ENCODE peak calls at places on chromosome 1, in nine cellular contexts. One of them, this sample, is unnamed.

GRCh38 chr1:2355408-2356261 is 35.7 kb downstream of the MORN1 start:
- DNase-seq in OCI-LY7: no peak
- DNase-seq in left ventricle myocardium inferior: no peak
- DNase-seq in lower lobe of right lung: peak; percentile 37
- DNase-seq in brain microvascular endothelial cell: no peak
- DNase-seq in tibial artery: peak; percentile 65
- DNase-seq in heart right ventricle: no peak
- DNase-seq in A549: no peak
- DNase-seq in breast epithelium: no peak
- DNase-seq in this sample: peak; percentile 65

GRCh38 chr1:152185544-152186391 is 26.7 kb upstream of the RPTN start:
- DNase-seq in breast epithelium: no peak
- DNase-seq in lower lobe of right lung: no peak
- DNase-seq in brain microvascular endothelial cell: peak; percentile 75
- DNase-seq in OCI-LY7: peak; percentile 58
- DNase-seq in tibial artery: no peak
- DNase-seq in left ventricle myocardium inferior: no peak
- DNase-seq in heart right ventricle: peak; percentile 28
- DNase-seq in A549: peak; percentile 82
- DNase-seq in this sample: no peak

GRCh38 chr1:21560916-21561638 is 51.9 kb downstream of the ALPL start:
- DNase-seq in A549: no peak
- DNase-seq in tibial artery: no peak
- DNase-seq in breast epithelium: no peak
- DNase-seq in brain microvascular endothelial cell: no peak
- DNase-seq in OCI-LY7: no peak
- DNase-seq in left ventricle myocardium inferior: no peak
- DNase-seq in lower lobe of right lung: no peak
- DNase-seq in heart right ventricle: no peak
- DNase-seq in this sample: peak; percentile 17

GRCh38 chr1:70627910-70628309 is 216.8 kb downstream of the CTH start:
- DNase-seq in tibial artery: no peak
- DNase-seq in heart right ventricle: no peak
- DNase-seq in breast epithelium: no peak
- DNase-seq in brain microvascular endothelial cell: no peak
- DNase-seq in A549: peak; percentile 1
- DNase-seq in OCI-LY7: peak; percentile 14
- DNase-seq in left ventricle myocardium inferior: no peak
- DNase-seq in lower lobe of right lung: no peak
- DNase-seq in this sample: no peak

GRCh38 chr1:201517631-201518030 is 10.7 kb upstream of the CSRP1 start:
- DNase-seq in breast epithelium: no peak
- DNase-seq in OCI-LY7: no peak
- DNase-seq in lower lobe of right lung: no peak
- DNase-seq in heart right ventricle: no peak
- DNase-seq in brain microvascular endothelial cell: no peak
- DNase-seq in tibial artery: peak; percentile 17
- DNase-seq in left ventricle myocardium inferior: no peak
- DNase-seq in A549: no peak
- DNase-seq in this sample: no peak

GRCh38 chr1:242623118-242623517 is 98.6 kb upstream of the PLD5 start:
- DNase-seq in left ventricle myocardium inferior: no peak
- DNase-seq in A549: no peak
- DNase-seq in lower lobe of right lung: no peak
- DNase-seq in tibial artery: no peak
- DNase-seq in brain microvascular endothelial cell: no peak
- DNase-seq in breast epithelium: no peak
- DNase-seq in heart right ventricle: no peak
- DNase-seq in OCI-LY7: no peak
- DNase-seq in this sample: no peak

GRCh38 chr1:1614954-1615255 is 395 bp upstream of the MIB2 start:
- DNase-seq in heart right ventricle: no peak
- DNase-seq in breast epithelium: no peak
- DNase-seq in brain microvascular endothelial cell: no peak
- DNase-seq in lower lobe of right lung: no peak
- DNase-seq in left ventricle myocardium inferior: no peak
- DNase-seq in A549: no peak
- DNase-seq in OCI-LY7: no peak
- DNase-seq in tibial artery: no peak
- DNase-seq in this sample: no peak

GRCh38 chr1:184860535-184860934 is 105.9 kb upstream of the EDEM3 start:
- DNase-seq in breast epithelium: no peak
- DNase-seq in heart right ventricle: no peak
- DNase-seq in OCI-LY7: no peak
- DNase-seq in lower lobe of right lung: no peak
- DNase-seq in tibial artery: no peak
- DNase-seq in A549: no peak
- DNase-seq in left ventricle myocardium inferior: no peak
- DNase-seq in brain microvascular endothelial cell: no peak
- DNase-seq in this sample: no peak

GRCh38 chr1:192756314-192756713 is 52.5 kb upstream of the RGS2 start:
- DNase-seq in heart right ventricle: no peak
- DNase-seq in left ventricle myocardium inferior: no peak
- DNase-seq in lower lobe of right lung: no peak
- DNase-seq in OCI-LY7: peak; percentile 19
- DNase-seq in brain microvascular endothelial cell: no peak
- DNase-seq in A549: no peak
- DNase-seq in tibial artery: no peak
- DNase-seq in breast epithelium: no peak
- DNase-seq in this sample: no peak

GRCh38 chr1:198636391-198636790 is 2.4 kb upstream of the PTPRC start:
- DNase-seq in breast epithelium: no peak
- DNase-seq in brain microvascular endothelial cell: no peak
- DNase-seq in tibial artery: no peak
- DNase-seq in OCI-LY7: no peak
- DNase-seq in lower lobe of right lung: no peak
- DNase-seq in left ventricle myocardium inferior: no peak
- DNase-seq in heart right ventricle: no peak
- DNase-seq in A549: no peak
- DNase-seq in this sample: no peak

GRCh38 chr1:41282679-41283317 is 40.7 kb upstream of the SCMH1 start:
- DNase-seq in left ventricle myocardium inferior: no peak
- DNase-seq in heart right ventricle: peak; percentile 27
- DNase-seq in brain microvascular endothelial cell: peak; percentile 20
- DNase-seq in OCI-LY7: peak; percentile 19
- DNase-seq in lower lobe of right lung: no peak
- DNase-seq in breast epithelium: no peak
- DNase-seq in tibial artery: no peak
- DNase-seq in A549: peak; percentile 20
- DNase-seq in this sample: peak; percentile 80

GRCh38 chr1:177228721-177229088 is 57.9 kb downstream of the BRINP2 start:
- DNase-seq in lower lobe of right lung: no peak
- DNase-seq in heart right ventricle: no peak
- DNase-seq in brain microvascular endothelial cell: no peak
- DNase-seq in left ventricle myocardium inferior: no peak
- DNase-seq in A549: peak; percentile 57
- DNase-seq in breast epithelium: no peak
- DNase-seq in OCI-LY7: no peak
- DNase-seq in tibial artery: no peak
- DNase-seq in this sample: no peak

GRCh38 chr1:2360588-2361364 is 30.6 kb downstream of the MORN1 start:
- DNase-seq in tibial artery: no peak
- DNase-seq in brain microvascular endothelial cell: no peak
- DNase-seq in A549: no peak
- DNase-seq in OCI-LY7: no peak
- DNase-seq in left ventricle myocardium inferior: peak; percentile 4
- DNase-seq in breast epithelium: no peak
- DNase-seq in heart right ventricle: no peak
- DNase-seq in lower lobe of right lung: peak; percentile 22
- DNase-seq in this sample: peak; percentile 47

GRCh38 chr1:101107496-101108115 is 82.0 kb upstream of the DPH5 start:
- DNase-seq in A549: no peak
- DNase-seq in left ventricle myocardium inferior: no peak
- DNase-seq in lower lobe of right lung: no peak
- DNase-seq in OCI-LY7: no peak
- DNase-seq in breast epithelium: no peak
- DNase-seq in tibial artery: no peak
- DNase-seq in heart right ventricle: no peak
- DNase-seq in brain microvascular endothelial cell: no peak
- DNase-seq in this sample: no peak

GRCh38 chr1:206029484-206029883 is 5.8 kb upstream of the CTSE start:
- DNase-seq in brain microvascular endothelial cell: peak; percentile 24
- DNase-seq in tibial artery: no peak
- DNase-seq in A549: no peak
- DNase-seq in OCI-LY7: no peak
- DNase-seq in left ventricle myocardium inferior: peak; percentile 32
- DNase-seq in heart right ventricle: no peak
- DNase-seq in lower lobe of right lung: peak; percentile 66
- DNase-seq in breast epithelium: no peak
- DNase-seq in this sample: no peak

GRCh38 chr1:18681423-18681835 is 50.8 kb downstream of the PAX7 start:
- DNase-seq in heart right ventricle: no peak
- DNase-seq in A549: peak; percentile 66
- DNase-seq in breast epithelium: no peak
- DNase-seq in tibial artery: no peak
- DNase-seq in lower lobe of right lung: no peak
- DNase-seq in OCI-LY7: peak; percentile 76
- DNase-seq in left ventricle myocardium inferior: no peak
- DNase-seq in brain microvascular endothelial cell: no peak
- DNase-seq in this sample: no peak

GRCh38 chr1:147717051-147717705 is 43.2 kb downstream of the GJA5 start:
- DNase-seq in left ventricle myocardium inferior: no peak
- DNase-seq in A549: peak; percentile 44
- DNase-seq in heart right ventricle: no peak
- DNase-seq in breast epithelium: no peak
- DNase-seq in brain microvascular endothelial cell: no peak
- DNase-seq in tibial artery: no peak
- DNase-seq in lower lobe of right lung: no peak
- DNase-seq in OCI-LY7: peak; percentile 39
- DNase-seq in this sample: no peak

GRCh38 chr1:213820362-213821149 is 167.2 kb upstream of the PROX1 start:
- DNase-seq in A549: no peak
- DNase-seq in lower lobe of right lung: no peak
- DNase-seq in heart right ventricle: peak; percentile 4
- DNase-seq in brain microvascular endothelial cell: no peak
- DNase-seq in OCI-LY7: no peak
- DNase-seq in breast epithelium: no peak
- DNase-seq in tibial artery: no peak
- DNase-seq in left ventricle myocardium inferior: no peak
- DNase-seq in this sample: no peak

GRCh38 chr1:101282314-101283087 is 45.7 kb downstream of the S1PR1 start:
- DNase-seq in OCI-LY7: no peak
- DNase-seq in heart right ventricle: no peak
- DNase-seq in tibial artery: no peak
- DNase-seq in brain microvascular endothelial cell: peak; percentile 43
- DNase-seq in A549: no peak
- DNase-seq in breast epithelium: no peak
- DNase-seq in left ventricle myocardium inferior: no peak
- DNase-seq in lower lobe of right lung: no peak
- DNase-seq in this sample: no peak

GRCh38 chr1:220043646-220044045 is 2.7 kb downstream of the EPRS1 start:
- DNase-seq in heart right ventricle: no peak
- DNase-seq in A549: no peak
- DNase-seq in OCI-LY7: no peak
- DNase-seq in left ventricle myocardium inferior: no peak
- DNase-seq in lower lobe of right lung: no peak
- DNase-seq in breast epithelium: no peak
- DNase-seq in tibial artery: no peak
- DNase-seq in brain microvascular endothelial cell: no peak
- DNase-seq in this sample: no peak
- H3K4me3 ChIP-seq in heart right ventricle: no peak overlapping the region
- H3K4me3 ChIP-seq in A549: no peak overlapping the region
- H3K4me3 ChIP-seq in OCI-LY7: peak overlapping the region; percentile 89
- H3K4me3 ChIP-seq in left ventricle myocardium inferior: no peak overlapping the region
- H3K4me3 ChIP-seq in lower lobe of right lung: no peak overlapping the region
- H3K4me3 ChIP-seq in breast epithelium: no peak overlapping the region
- H3K4me3 ChIP-seq in tibial artery: no peak overlapping the region
- H3K4me3 ChIP-seq in brain microvascular endothelial cell: no peak overlapping the region
- H3K4me3 ChIP-seq in this sample: no peak overlapping the region

GRCh38 chr1:194044892-194045291 is 858.5 kb upstream of the B3GALT2 start:
- DNase-seq in OCI-LY7: no peak
- DNase-seq in heart right ventricle: no peak
- DNase-seq in left ventricle myocardium inferior: no peak
- DNase-seq in brain microvascular endothelial cell: no peak
- DNase-seq in tibial artery: no peak
- DNase-seq in A549: peak; percentile 16
- DNase-seq in lower lobe of right lung: no peak
- DNase-seq in breast epithelium: no peak
- DNase-seq in this sample: no peak
- H3K27ac ChIP-seq in OCI-LY7: no peak overlapping the region
- H3K27ac ChIP-seq in heart right ventricle: no peak overlapping the region
- H3K27ac ChIP-seq in left ventricle myocardium inferior: no peak overlapping the region
- H3K27ac ChIP-seq in brain microvascular endothelial cell: peak overlapping the region; percentile 1
- H3K27ac ChIP-seq in tibial artery: no peak overlapping the region
- H3K27ac ChIP-seq in A549: no peak overlapping the region
- H3K27ac ChIP-seq in lower lobe of right lung: no peak overlapping the region
- H3K27ac ChIP-seq in breast epithelium: no peak overlapping the region
- H3K27ac ChIP-seq in this sample: no peak overlapping the region

DNA sequence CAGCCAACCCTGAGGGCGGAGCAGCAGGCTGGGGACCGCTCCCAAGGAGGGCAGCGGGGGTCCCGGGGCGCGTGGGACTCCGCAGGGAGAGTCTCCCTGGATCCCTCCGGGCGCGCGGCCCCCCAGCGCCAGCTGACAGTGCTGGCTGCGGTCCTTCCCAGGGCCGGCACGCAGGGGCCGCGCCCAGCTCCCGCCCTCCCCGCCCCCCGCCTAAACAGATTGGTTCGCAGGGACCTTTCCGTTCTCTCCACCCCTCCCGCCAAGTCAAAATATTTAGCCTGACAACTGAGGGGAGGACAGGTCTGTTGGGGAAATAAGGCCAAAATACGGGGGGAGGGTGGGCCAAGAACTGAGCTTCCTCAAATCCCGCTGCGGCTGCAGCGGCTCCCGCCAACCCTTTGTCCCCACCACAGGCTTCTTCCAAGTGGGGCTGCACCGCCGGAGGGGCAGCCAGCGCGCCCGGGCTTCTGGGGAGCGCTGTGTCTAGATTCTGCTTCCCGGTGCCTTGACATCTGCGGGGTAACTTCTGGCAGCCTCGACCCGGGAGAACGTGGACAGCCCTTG is at the start of gene INSRR:
- DNase-seq in brain microvascular endothelial cell: no peak
- DNase-seq in A549: no peak
- DNase-seq in lower lobe of right lung: no peak
- DNase-seq in heart right ventricle: peak; percentile 16
- DNase-seq in OCI-LY7: no peak
- DNase-seq in breast epithelium: no peak
- DNase-seq in tibial artery: no peak
- DNase-seq in left ventricle myocardium inferior: no peak
- DNase-seq in this sample: no peak
- H3K4me3 ChIP-seq in brain microvascular endothelial cell: peak within 1 kb of the TSS; percentile 34
- H3K4me3 ChIP-seq in A549: peak within 1 kb of the TSS; percentile 46
- H3K4me3 ChIP-seq in lower lobe of right lung: peak within 1 kb of the TSS; percentile 39
- H3K4me3 ChIP-seq in heart right ventricle: peak within 1 kb of the TSS; percentile 42
- H3K4me3 ChIP-seq in OCI-LY7: peak within 1 kb of the TSS; percentile 11
- H3K4me3 ChIP-seq in breast epithelium: peak within 1 kb of the TSS; percentile 30
- H3K4me3 ChIP-seq in tibial artery: peak within 1 kb of the TSS; percentile 30
- H3K4me3 ChIP-seq in left ventricle myocardium inferior: peak within 1 kb of the TSS; percentile 63
- H3K4me3 ChIP-seq in this sample: no peak within 1 kb of the TSS

DNA sequence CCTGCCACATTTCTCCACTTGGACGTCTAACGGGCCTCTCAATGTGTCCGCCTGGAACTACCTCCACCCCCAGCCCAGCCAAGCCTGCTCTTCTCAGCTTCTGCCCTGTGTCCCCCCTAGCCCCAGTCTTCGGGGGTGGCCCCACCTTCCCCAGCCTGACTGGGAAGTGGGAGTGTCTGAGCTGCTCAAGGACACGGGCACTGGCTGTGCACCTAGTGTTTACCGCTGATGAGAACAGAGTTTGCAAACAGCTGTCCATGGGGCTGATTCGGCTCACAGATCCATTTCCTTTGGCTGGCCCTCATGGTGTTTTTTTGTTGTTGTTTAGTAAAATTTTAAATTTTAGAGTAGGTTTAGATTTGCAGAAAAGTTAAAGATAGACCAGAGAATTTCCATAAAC is 121.1 kb downstream of the PTPRU start:
- DNase-seq in breast epithelium: no peak
- DNase-seq in heart right ventricle: no peak
- DNase-seq in OCI-LY7: no peak
- DNase-seq in lower lobe of right lung: no peak
- DNase-seq in A549: no peak
- DNase-seq in left ventricle myocardium inferior: no peak
- DNase-seq in tibial artery: no peak
- DNase-seq in brain microvascular endothelial cell: no peak
- DNase-seq in this sample: no peak
- H3K27ac ChIP-seq in breast epithelium: no peak overlapping the region
- H3K27ac ChIP-seq in heart right ventricle: no peak overlapping the region
- H3K27ac ChIP-seq in OCI-LY7: no peak overlapping the region
- H3K27ac ChIP-seq in lower lobe of right lung: no peak overlapping the region
- H3K27ac ChIP-seq in A549: no peak overlapping the region
- H3K27ac ChIP-seq in left ventricle myocardium inferior: no peak overlapping the region
- H3K27ac ChIP-seq in tibial artery: no peak overlapping the region
- H3K27ac ChIP-seq in brain microvascular endothelial cell: no peak overlapping the region
- H3K27ac ChIP-seq in this sample: no peak overlapping the region